ENCODE peak calls at places on chromosome 19, in four cellular contexts. S is lower lobe of right lung, N is esophagus muscularis mucosa, W is AG04450. C is an unnamed sample. For H3K9me3, the result is how much of the 10 kb centered on the place peaks cover.

GRCh38 chr19:12841094-12841493 is 2.8 kb downstream of the MAST1 start:
- DNase-seq in S (peak), N (no peak), W (no peak), C (no peak)

GRCh38 chr19:7004313-7004931 is 16.8 kb downstream of the MBD3L2B start:
- DNase-seq in S (no peak), N (no peak), W (no peak), C (no peak)

GRCh38 chr19:18145391-18145999 is 7.5 kb upstream of the PIK3R2 start:
- DNase-seq in S (no peak), N (no peak), W (no peak), C (no peak)

GRCh38 chr19:38727868-38728660 is 16.2 kb downstream of the CAPN12 start:
- DNase-seq in S (no peak), N (no peak), W (no peak), C (no peak)

GRCh38 chr19:29714371-29714952 is 599 bp downstream of the C19orf12 start:
- DNase-seq in S (no peak), N (no peak), W (no peak), C (peak)

GRCh38 chr19:30171795-30172642 is 200.2 kb upstream of the ZNF536 start:
- DNase-seq in S (no peak), N (peak), W (no peak), C (no peak)

GRCh38 chr19:40147693-40148347 is 43.4 kb upstream of the MAP3K10 start:
- DNase-seq in S (no peak), N (peak), W (peak), C (no peak)

GRCh38 chr19:46714523-46715106 is 2.3 kb downstream of the PRKD2 start:
- DNase-seq in S (no peak), N (no peak), W (no peak), C (no peak)

GRCh38 chr19:13013649-13014048 is 18.4 kb downstream of the NFIX start:
- DNase-seq in S (no peak), N (no peak), W (no peak), C (no peak)

GRCh38 chr19:38089440-38089839 is 134.6 kb downstream of the DPF1 start:
- DNase-seq in S (no peak), N (no peak), W (no peak), C (no peak)

GRCh38 chr19:50794778-50795664 is 4.8 kb downstream of the ACP4 start:
- DNase-seq in S (no peak), N (no peak), W (no peak), C (no peak)

GRCh38 chr19:40691421-40692211 is 1.2 kb upstream of the NUMBL start:
- DNase-seq in S (no peak), N (no peak), W (no peak), C (no peak)

GRCh38 chr19:51083181-51083580 is 494 bp upstream of the KLK14 start:
- DNase-seq in S (no peak), N (no peak), W (no peak), C (no peak)

GRCh38 chr19:45177817-45178261 is at the start of gene TRAPPC6A:
- DNase-seq in S (no peak), N (no peak), W (no peak), C (no peak)

GRCh38 chr19:47110521-47111080 is 3.0 kb downstream of the ZC3H4 start:
- DNase-seq in S (no peak), N (no peak), W (no peak), C (no peak)

GRCh38 chr19:2235026-2235395 is 1.1 kb downstream of the PLEKHJ1 start:
- DNase-seq in S (no peak), N (no peak), W (no peak), C (no peak)

GRCh38 chr19:53612762-53613526 is 18.9 kb upstream of the DPRX start:
- DNase-seq in S (no peak), N (no peak), W (no peak), C (no peak)
- H3K27ac ChIP-seq in S (no peak), N (no peak), W (no peak), C (no peak)

DNA sequence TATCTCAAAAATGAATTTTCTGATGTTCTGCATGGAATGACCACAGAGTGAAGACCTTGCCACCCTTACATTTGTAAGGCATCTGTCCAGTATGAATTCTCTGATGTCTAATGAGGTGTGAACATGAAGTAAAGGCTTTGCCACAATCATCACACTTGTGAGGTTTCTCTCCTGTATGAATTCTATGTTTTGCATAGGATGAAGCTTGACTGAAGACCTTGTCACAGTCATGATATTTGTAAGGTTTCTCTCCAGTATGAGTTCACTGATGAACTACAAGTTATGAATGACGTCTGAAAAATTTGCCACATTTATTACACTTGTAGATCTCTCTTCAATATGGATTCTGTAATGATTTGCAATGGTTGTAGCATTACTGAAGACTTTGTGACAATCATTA is 13.3 kb downstream of the ZNF816 start:
- DNase-seq in S (no peak), N (no peak), W (no peak), C (no peak)
- H3K9me3 ChIP-seq in S (half or more), N (half or more), W (half or more), C (under half)

GRCh38 chr19:5054551-5055456 is 85.9 kb downstream of the KDM4B start:
- DNase-seq in S (no peak), N (no peak), W (no peak), C (no peak)
- H3K27ac ChIP-seq in S (no peak), N (no peak), W (no peak), C (no peak)

GRCh38 chr19:58546131-58546530 is 2.3 kb downstream of the TRIM28 start:
- DNase-seq in S (no peak), N (no peak), W (no peak), C (no peak)

GRCh38 chr19:58545286-58546068 is 1.6 kb downstream of the TRIM28 start:
- DNase-seq in S (no peak), N (no peak), W (no peak), C (no peak)

GRCh38 chr19:58547323-58548312 is 3.8 kb downstream of the TRIM28 start:
- DNase-seq in S (no peak), N (no peak), W (no peak), C (no peak)

GRCh38 chr19:58543826-58544590 is at the start of gene TRIM28:
- DNase-seq in S (peak), N (peak), W (peak), C (peak)

GRCh38 chr19:58544591-58545285 is 874 bp downstream of the TRIM28 start:
- DNase-seq in S (peak), N (no peak), W (no peak), C (no peak)
- H3K9me3 ChIP-seq in S (under half), N (under half), W (under half), C (under half)

DNA sequence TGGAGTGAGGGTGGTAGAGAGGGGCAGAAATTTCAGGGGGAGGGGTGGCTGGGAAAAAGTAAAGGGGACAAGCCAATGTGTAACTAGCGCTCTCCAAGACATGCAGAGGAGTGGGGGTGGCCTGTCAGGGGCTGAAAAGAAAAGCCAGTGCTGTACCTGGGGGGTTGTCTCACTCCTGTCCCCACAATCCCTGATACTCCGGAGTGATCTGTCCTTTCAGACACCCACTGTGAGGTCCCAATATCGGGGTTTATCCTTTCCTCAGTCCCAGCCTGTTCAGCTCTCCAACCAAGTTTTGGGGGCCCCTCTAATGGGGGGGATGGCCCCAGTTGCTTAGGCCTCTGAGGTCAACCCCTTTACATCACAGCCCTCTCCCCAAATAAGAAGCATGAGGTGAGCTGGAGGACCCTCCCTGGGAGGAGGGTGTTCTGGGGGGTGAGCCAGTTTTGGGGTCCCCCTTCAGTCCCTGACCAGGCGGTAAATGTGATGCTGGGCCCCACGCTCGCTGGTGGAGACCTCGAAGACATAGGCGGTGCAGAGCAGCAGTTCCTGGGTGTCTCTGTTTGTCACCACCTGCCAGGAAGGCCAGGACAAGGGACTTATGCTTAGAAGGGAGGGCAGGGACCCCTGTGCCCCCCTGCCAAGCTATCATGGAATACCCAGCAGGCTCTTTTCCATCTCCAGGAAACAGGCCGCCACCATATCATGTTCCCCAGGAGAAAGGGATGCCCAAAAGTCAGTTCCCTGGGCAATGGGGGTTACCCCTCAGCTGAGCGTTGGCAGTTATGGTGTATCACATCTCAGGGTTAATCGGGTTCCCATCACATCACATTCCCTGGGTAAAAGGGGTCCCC is 5.9 kb downstream of the CD37 start:
- DNase-seq in S (peak), N (no peak), W (no peak), C (peak)
- H3K27ac ChIP-seq in S (peak), N (peak), W (no peak), C (no peak)